ENCODE peak calls at places on chromosomes 11 and 22, in nine cellular contexts. T is A549; Q is posterior vena cava; K is stimulated activated CD8-positive, alpha-beta memory T cell treated with anti-CD3 and anti-CD28 coated beads, Interleukin-4, amount 100 ng/mL, for 24 hours; Z is WTC11; P is lower lobe of right lung; W is NCI-H345; Y is left colon; B is naive thymus-derived CD4-positive, alpha-beta T cell. C is an unnamed sample.

GRCh38 chr22:46425011-46425410 is 89.5 kb downstream of the TRMU start:
- DNase-seq in K (no peak), B (no peak), Q (no peak), Z (no peak), W (peak; percentile 19), T (no peak), P (no peak), Y (no peak), C (no peak)

GRCh38 chr22:36337365-36338130 is 50.2 kb downstream of the MYH9 start:
- DNase-seq in B (peak; percentile 45), W (no peak), P (no peak), Q (no peak), K (no peak), Z (no peak), T (no peak), Y (no peak), C (no peak)

GRCh38 chr11:44416776-44417175 is 106.8 kb upstream of the ALX4 start:
- DNase-seq in K (no peak), P (no peak), T (no peak), Q (no peak), W (no peak), Y (no peak), Z (no peak), B (no peak), C (no peak)

GRCh38 chr11:45805305-45806071 is 539 bp downstream of the SLC35C1 start:
- DNase-seq in T (peak; percentile 25), Q (peak; percentile 87), P (peak; percentile 55), W (peak; percentile 38), Z (peak; percentile 28), B (no peak), Y (peak; percentile 36), K (no peak), C (peak; percentile 46)

GRCh38 chr22:48055185-48055584 is 1292.7 kb downstream of the TBC1D22A start:
- DNase-seq in K (no peak), Y (no peak), Q (no peak), W (no peak), Z (no peak), T (no peak), P (no peak), B (no peak), C (no peak)

GRCh38 chr22:36383110-36383581 is 4.6 kb downstream of the MYH9 start:
- DNase-seq in K (no peak), B (no peak), Q (no peak), Z (no peak), P (no peak), T (no peak), Y (peak; percentile 70), W (no peak), C (no peak)

GRCh38 chr22:30238661-30239420 is 7.7 kb downstream of the LIF start:
- DNase-seq in Q (no peak), P (no peak), Y (peak; percentile 60), W (no peak), Z (peak; percentile 50), T (no peak), B (no peak), K (no peak), C (no peak)

GRCh38 chr11:35162795-35163194 is 23.8 kb downstream of the CD44 start:
- DNase-seq in K (no peak), T (no peak), W (no peak), Z (no peak), P (no peak), Q (no peak), Y (no peak), B (no peak), C (no peak)

GRCh38 chr22:39478461-39478860 is 21.6 kb downstream of the MGAT3 start:
- DNase-seq in Q (no peak), W (no peak), Y (no peak), T (no peak), Z (peak; percentile 70), P (no peak), B (no peak), K (no peak), C (no peak)

GRCh38 chr11:567629-568258 is 7.0 kb downstream of the RASSF7 start:
- DNase-seq in Q (no peak), B (no peak), W (no peak), Z (no peak), T (no peak), K (no peak), P (no peak), Y (no peak), C (no peak)

GRCh38 chr11:118174006-118174567 is 2.4 kb downstream of the SCN2B start:
- DNase-seq in P (no peak), W (no peak), Z (no peak), K (no peak), T (no peak), Q (no peak), Y (no peak), B (no peak), C (no peak)

GRCh38 chr11:83102806-83103205 is 31.1 kb upstream of the RAB30 start:
- DNase-seq in B (no peak), T (no peak), W (no peak), Y (no peak), Z (no peak), K (no peak), P (no peak), Q (no peak), C (no peak)

GRCh38 chr22:24423519-24424000 is 3.8 kb upstream of the ADORA2A start:
- DNase-seq in B (no peak), Y (no peak), T (peak; percentile 57), P (peak; percentile 82), Q (peak; percentile 92), Z (peak; percentile 69), K (peak; percentile 56), W (no peak), C (no peak)

GRCh38 chr11:103175461-103176129 is 66.4 kb downstream of the DYNC2H1 start:
- DNase-seq in K (no peak), Y (no peak), B (no peak), W (no peak), Q (no peak), P (no peak), Z (no peak), T (no peak), C (no peak)

GRCh38 chr22:43796567-43796966 is 15.5 kb downstream of the EFCAB6 start:
- DNase-seq in T (no peak), B (no peak), P (no peak), W (peak; percentile 20), K (no peak), Q (no peak), Z (no peak), Y (no peak), C (no peak)

GRCh38 chr11:14022251-14022650 is 59.7 kb downstream of the SPON1 start:
- DNase-seq in Z (no peak), W (no peak), T (no peak), Q (no peak), K (no peak), P (no peak), Y (no peak), B (no peak), C (no peak)

GRCh38 chr11:1458340-1459218 is 28.0 kb downstream of the MOB2 start:
- DNase-seq in T (no peak), P (peak; percentile 85), Z (peak; percentile 53), W (peak; percentile 34), Q (no peak), B (no peak), Y (peak; percentile 77), K (no peak), C (no peak)

GRCh38 chr11:105164226-105164625 is 24.7 kb upstream of the CARD18 start:
- DNase-seq in P (no peak), Y (no peak), W (no peak), B (no peak), K (no peak), Z (no peak), T (no peak), Q (no peak), C (no peak)

GRCh38 chr22:46754110-46754799 is 8.2 kb upstream of the TBC1D22A start:
- DNase-seq in K (no peak), T (peak; percentile 90), W (no peak), Z (no peak), P (peak; percentile 90), Q (peak; percentile 99), B (no peak), Y (peak; percentile 95), C (no peak)

GRCh38 chr11:65112551-65113360 is 1.1 kb downstream of the TM7SF2 start:
- DNase-seq in T (peak; percentile 64), B (peak; percentile 67), Q (peak; percentile 88), Y (peak; percentile 58), W (peak; percentile 67), Z (peak; percentile 69), K (peak; percentile 58), P (peak; percentile 83), C (peak; percentile 34)

GRCh38 chr11:74134661-74135515 is 35.9 kb downstream of the C2CD3 start:
- DNase-seq in T (no peak), K (no peak), P (no peak), B (no peak), W (no peak), Q (no peak), Y (no peak), Z (no peak), C (no peak)

GRCh38 chr11:118193910-118194566 is 17.6 kb upstream of the SCN2B start:
- DNase-seq in Z (no peak), B (no peak), Q (no peak), P (no peak), T (no peak), Y (no peak), K (no peak), W (no peak), C (no peak)

GRCh38 chr11:12386745-12387144 is 9.4 kb downstream of the PARVA start:
- DNase-seq in Z (no peak), Y (peak; percentile 42), W (no peak), P (no peak), Q (no peak), K (no peak), B (no peak), T (no peak), C (no peak)

GRCh38 chr11:1348748-1349073 is 39.3 kb upstream of the TOLLIP start:
- DNase-seq in B (no peak), Q (peak; percentile 41), P (no peak), W (no peak), T (no peak), K (no peak), Z (no peak), Y (no peak), C (no peak)

GRCh38 chr22:41818011-41818410 is 14.9 kb upstream of the SREBF2 start:
- DNase-seq in W (no peak), T (no peak), B (no peak), P (no peak), Q (no peak), Z (no peak), K (no peak), Y (no peak), C (no peak)

GRCh38 chr22:28014141-28015055 is 95.3 kb upstream of the PITPNB start:
- DNase-seq in K (no peak), T (no peak), W (no peak), Q (peak; percentile 50), Y (no peak), B (no peak), P (peak; percentile 43), Z (peak; percentile 1), C (no peak)

GRCh38 chr11:60948251-60948650 is 3.7 kb downstream of the SLC15A3 start:
- DNase-seq in P (no peak), Z (no peak), Y (no peak), B (no peak), T (no peak), K (no peak), Q (no peak), W (no peak), C (no peak)

GRCh38 chr11:44627911-44628729 is 62.7 kb downstream of the CD82 start:
- DNase-seq in Q (peak; percentile 85), B (no peak), P (peak; percentile 70), Z (no peak), W (peak; percentile 58), T (no peak), K (no peak), Y (peak; percentile 70), C (peak; percentile 70)

GRCh38 chr11:19633276-19633675 is 79.4 kb upstream of the NAV2 start:
- DNase-seq in W (no peak), T (no peak), K (no peak), P (peak; percentile 85), Z (no peak), Q (peak; percentile 91), Y (peak; percentile 58), B (no peak), C (no peak)

GRCh38 chr11:3969613-3970012 is 114.1 kb downstream of the STIM1 start:
- DNase-seq in T (no peak), B (no peak), P (no peak), Y (no peak), Q (no peak), K (no peak), W (no peak), Z (no peak), C (no peak)

GRCh38 chr11:123301696-123302400 is 106.8 kb upstream of the CLMP start:
- DNase-seq in P (peak; percentile 74), B (peak; percentile 22), Z (peak; percentile 83), K (peak; percentile 53), Y (no peak), Q (peak; percentile 86), T (peak; percentile 44), W (peak; percentile 10), C (no peak)